ENCODE peak calls at places on chromosomes 12 and 14, in ten cellular contexts. O is NCI-H524; X is stimulated activated CD8-positive, alpha-beta memory T cell treated with anti-CD3 and anti-CD28 coated beads, Interleukin-2, amount 100 ng/mL, for 1 hour; C is smooth muscle cell of the brain vasculature; Q is EL; V is fibroblast of the conjunctiva; B is mucosa of descending colon; I is nephron progenitor cell; N is AG08395; W is effector memory CD4-positive, alpha-beta T cell. S is an unnamed sample.
A peak's percentile ranks its signal among the peaks of the same experiment; 100 is the strongest.

GRCh38 chr12:108955225-108955835 is 65.5 kb downstream of the SVOP start:
- DNase-seq in C (no peak), W (no peak), X (no peak), I (peak; percentile 68), O (peak; percentile 30), B (no peak), Q (peak; percentile 21), V (no peak), N (no peak), S (no peak)

GRCh38 chr12:8692573-8692972 is 5.2 kb upstream of the RIMKLB start:
- DNase-seq in X (no peak), B (peak; percentile 48), O (no peak), C (no peak), N (no peak), I (peak; percentile 50), Q (no peak), W (no peak), V (no peak), S (no peak)

GRCh38 chr12:52186135-52186840 is 5.5 kb downstream of the KRT80 start:
- DNase-seq in I (no peak), Q (peak; percentile 95), O (no peak), B (no peak), V (peak; percentile 55), C (no peak), N (peak; percentile 78), W (no peak), X (no peak), S (no peak)

GRCh38 chr12:131923260-131923659 is 5.8 kb upstream of the PUS1 start:
- DNase-seq in B (peak; percentile 27), Q (no peak), V (no peak), W (no peak), X (no peak), C (no peak), I (no peak), N (no peak), O (no peak), S (no peak)

GRCh38 chr12:104702565-104703139 is 245.9 kb downstream of the CHST11 start:
- DNase-seq in N (peak; percentile 89), V (peak; percentile 61), C (no peak), Q (peak; percentile 68), W (no peak), X (no peak), I (no peak), O (no peak), B (peak; percentile 29), S (no peak)

GRCh38 chr12:120367924-120368788 is 808 bp downstream of the MSI1 start:
- DNase-seq in X (no peak), V (no peak), I (peak; percentile 52), O (peak; percentile 21), B (no peak), C (no peak), N (no peak), W (no peak), Q (peak; percentile 20), S (no peak)

GRCh38 chr14:32584079-32584478 is 255.0 kb downstream of the AKAP6 start:
- DNase-seq in X (no peak), N (no peak), Q (no peak), O (no peak), B (no peak), V (no peak), W (no peak), I (no peak), C (no peak), S (no peak)

GRCh38 chr12:107431942-107432341 is 253.7 kb upstream of the PWP1 start:
- DNase-seq in I (no peak), B (no peak), V (no peak), Q (no peak), N (no peak), O (no peak), C (no peak), X (no peak), W (no peak), S (no peak)

GRCh38 chr12:40691913-40692616 is at the start of gene CNTN1:
- DNase-seq in O (peak; percentile 99), C (no peak), X (no peak), B (peak; percentile 41), V (peak; percentile 21), N (peak; percentile 87), W (no peak), Q (peak; percentile 8), I (peak; percentile 83), S (no peak)

GRCh38 chr12:56518570-56518969 is 3.0 kb upstream of the RBMS2 start:
- DNase-seq in O (no peak), W (no peak), Q (peak; percentile 75), X (no peak), I (no peak), C (no peak), V (no peak), B (no peak), N (peak; percentile 40), S (no peak)

GRCh38 chr12:108996320-108996719 is 24.5 kb downstream of the SVOP start:
- DNase-seq in X (no peak), Q (no peak), I (no peak), C (no peak), V (no peak), O (no peak), N (no peak), B (no peak), W (no peak), S (no peak)

GRCh38 chr14:104898870-104899510 is 25.7 kb upstream of the PLD4 start:
- DNase-seq in O (no peak), I (peak; percentile 28), Q (no peak), N (no peak), B (no peak), W (no peak), X (no peak), V (no peak), C (no peak), S (no peak)

GRCh38 chr14:34203271-34203722 is 252.4 kb upstream of the EGLN3 start:
- DNase-seq in W (no peak), I (no peak), N (peak; percentile 54), Q (no peak), C (no peak), B (no peak), V (peak; percentile 35), O (no peak), X (no peak), S (no peak)

GRCh38 chr12:32559434-32559833 is 119.7 kb upstream of the DNM1L start:
- DNase-seq in O (no peak), X (no peak), C (no peak), W (no peak), Q (no peak), I (no peak), V (no peak), B (no peak), N (no peak), S (no peak)

GRCh38 chr12:124716208-124717141 is 147.2 kb downstream of the SCARB1 start:
- DNase-seq in V (no peak), X (no peak), B (no peak), N (no peak), W (no peak), O (no peak), C (no peak), I (no peak), Q (no peak), S (no peak)

GRCh38 chr14:54837508-54838149 is 65.0 kb downstream of the GCH1 start:
- DNase-seq in B (no peak), V (no peak), O (no peak), I (no peak), Q (no peak), C (no peak), W (no peak), N (no peak), X (no peak), S (no peak)